ENCODE peak calls at places on chromosome 9, in six cellular contexts. T is hepatocyte, M is HL-60, Y is psoas muscle, D is brain microvascular endothelial cell, K is thoracic aorta. S is an unnamed sample.

GRCh38 chr9:4225291-4226119 is 74.4 kb downstream of the GLIS3 start:
- DNase-seq in T (no peak), M (no peak), Y (no peak), D (peak; percentile 62), K (no peak), S (peak; percentile 87)

GRCh38 chr9:700365-701282 is 140.9 kb upstream of the DMRT1 start:
- DNase-seq in T (no peak), M (no peak), Y (no peak), D (no peak), K (no peak), S (no peak)

GRCh38 chr9:94865599-94866456 is 139.3 kb downstream of the AOPEP start:
- DNase-seq in T (peak; percentile 25), M (no peak), Y (peak; percentile 56), D (no peak), K (no peak), S (no peak)

GRCh38 chr9:6545017-6545691 is 100.4 kb downstream of the GLDC start:
- DNase-seq in T (no peak), M (no peak), Y (no peak), D (peak; percentile 66), K (no peak), S (no peak)

GRCh38 chr9:3467593-3468219 is 58.1 kb downstream of the RFX3 start:
- DNase-seq in T (peak; percentile 77), M (peak; percentile 1), Y (peak; percentile 46), D (peak; percentile 77), K (no peak), S (peak; percentile 63)

GRCh38 chr9:5652810-5653209 is 23.9 kb downstream of the RIC1 start:
- DNase-seq in T (no peak), M (no peak), Y (no peak), D (no peak), K (no peak), S (no peak)

GRCh38 chr9:100554935-100555401 is 22.9 kb upstream of the CAVIN4 start:
- DNase-seq in T (no peak), M (no peak), Y (no peak), D (peak; percentile 31), K (no peak), S (no peak)

GRCh38 chr9:20624201-20625002 is 2.1 kb upstream of the MLLT3 start:
- DNase-seq in T (peak; percentile 84), M (no peak), Y (peak; percentile 37), D (peak; percentile 57), K (no peak), S (peak; percentile 68)

GRCh38 chr9:18362901-18363685 is 110.9 kb upstream of the ADAMTSL1 start:
- DNase-seq in T (no peak), M (no peak), Y (no peak), D (no peak), K (no peak), S (peak; percentile 77)

GRCh38 chr9:93252116-93252780 is 68.3 kb downstream of the WNK2 start:
- DNase-seq in T (no peak), M (no peak), Y (no peak), D (no peak), K (no peak), S (no peak)

GRCh38 chr9:92656537-92656925 is 13.4 kb downstream of the IPPK start:
- DNase-seq in T (no peak), M (no peak), Y (no peak), D (no peak), K (no peak), S (no peak)

DNA sequence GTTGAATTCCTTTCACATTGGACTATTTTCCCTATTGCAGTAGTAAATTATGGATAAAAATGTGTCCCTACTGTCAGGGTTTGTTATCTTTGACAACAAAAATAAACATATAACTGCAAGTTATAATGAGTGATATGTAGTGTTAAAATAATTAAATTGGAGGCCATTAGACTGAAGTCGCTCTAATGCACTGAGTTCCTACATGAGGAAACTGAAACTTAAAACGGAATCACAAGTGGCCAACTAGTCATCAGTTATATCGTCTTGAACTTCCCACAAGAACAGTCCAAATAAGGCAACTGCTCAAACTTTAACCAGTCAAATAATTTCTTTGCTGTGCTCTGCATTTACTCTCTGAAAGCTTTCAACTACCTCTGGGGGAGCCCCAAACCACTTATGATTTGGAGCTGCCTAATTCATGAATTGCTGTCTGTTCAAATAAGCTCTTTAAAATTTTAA is 2.1 kb upstream of the IFT74 start:
- DNase-seq in T (no peak), M (no peak), Y (no peak), D (no peak), K (no peak), S (no peak)
- TF ChIP-seq CTCF in T (no peak), M (no peak), Y (no peak), D (no peak), K (no peak), S (no peak)

DNA sequence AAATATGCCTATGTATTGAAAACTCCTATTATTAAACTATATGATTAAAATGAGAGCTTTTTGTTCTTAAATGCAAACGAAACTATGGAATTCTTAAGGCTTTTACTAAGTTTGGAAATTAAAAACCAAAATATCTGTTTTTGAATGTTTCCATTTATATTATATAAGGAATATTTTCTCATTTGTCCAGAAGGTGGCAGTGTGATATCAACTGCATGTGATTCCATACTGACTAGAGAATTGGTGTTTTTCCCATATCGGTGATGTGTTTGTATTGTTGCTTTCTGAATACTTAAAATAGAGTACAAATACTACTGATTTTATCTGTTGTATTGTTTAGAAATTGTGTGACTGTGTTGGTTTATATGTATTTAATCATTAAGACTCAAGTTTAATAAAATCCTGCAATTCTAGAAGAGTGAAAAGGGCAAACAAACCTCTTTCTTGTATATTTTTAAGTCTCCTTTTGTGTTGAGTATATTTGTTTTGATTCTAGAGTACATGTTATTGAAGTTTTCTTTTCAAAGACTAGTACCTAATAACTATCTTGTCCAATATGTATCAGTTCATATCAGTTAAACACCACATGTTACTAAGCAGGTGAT is 320.8 kb downstream of the CCDC171 start:
- DNase-seq in T (peak; percentile 71), M (no peak), Y (no peak), D (peak; percentile 16), K (no peak), S (peak; percentile 71)
- TF ChIP-seq CTCF in T (peak; percentile 78), M (no peak), Y (peak; percentile 68), D (peak; percentile 26), K (peak; percentile 53), S (peak; percentile 43)

GRCh38 chr9:123567013-123567412 is 211.0 kb downstream of the CRB2 start:
- DNase-seq in T (no peak), M (no peak), Y (no peak), D (no peak), K (no peak), S (no peak)
- TF ChIP-seq CTCF in T (no peak), M (no peak), Y (no peak), D (no peak), K (no peak), S (no peak)

GRCh38 chr9:133375116-133375723 is 640 bp downstream of the SURF4 start:
- DNase-seq in T (peak; percentile 82), M (no peak), Y (no peak), D (peak; percentile 12), K (no peak), S (no peak)
- TF ChIP-seq CTCF in T (peak; percentile 39), M (no peak), Y (no peak), D (no peak), K (no peak), S (peak; percentile 13)

GRCh38 chr9:120439147-120439546 is 140.8 kb downstream of the CDK5RAP2 start:
- DNase-seq in T (peak; percentile 28), M (no peak), Y (no peak), D (no peak), K (no peak), S (no peak)
- TF ChIP-seq CTCF in T (peak; percentile 32), M (peak; percentile 24), Y (peak; percentile 41), D (peak; percentile 83), K (peak; percentile 26), S (peak; percentile 61)

GRCh38 chr9:35616681-35617459 is 1.3 kb downstream of the CD72 start:
- DNase-seq in T (peak; percentile 80), M (peak; percentile 73), Y (peak; percentile 74), D (peak; percentile 43), K (no peak), S (no peak)
- TF ChIP-seq CTCF in T (peak; percentile 21), M (no peak), Y (no peak), D (peak; percentile 19), K (no peak), S (no peak)

DNA sequence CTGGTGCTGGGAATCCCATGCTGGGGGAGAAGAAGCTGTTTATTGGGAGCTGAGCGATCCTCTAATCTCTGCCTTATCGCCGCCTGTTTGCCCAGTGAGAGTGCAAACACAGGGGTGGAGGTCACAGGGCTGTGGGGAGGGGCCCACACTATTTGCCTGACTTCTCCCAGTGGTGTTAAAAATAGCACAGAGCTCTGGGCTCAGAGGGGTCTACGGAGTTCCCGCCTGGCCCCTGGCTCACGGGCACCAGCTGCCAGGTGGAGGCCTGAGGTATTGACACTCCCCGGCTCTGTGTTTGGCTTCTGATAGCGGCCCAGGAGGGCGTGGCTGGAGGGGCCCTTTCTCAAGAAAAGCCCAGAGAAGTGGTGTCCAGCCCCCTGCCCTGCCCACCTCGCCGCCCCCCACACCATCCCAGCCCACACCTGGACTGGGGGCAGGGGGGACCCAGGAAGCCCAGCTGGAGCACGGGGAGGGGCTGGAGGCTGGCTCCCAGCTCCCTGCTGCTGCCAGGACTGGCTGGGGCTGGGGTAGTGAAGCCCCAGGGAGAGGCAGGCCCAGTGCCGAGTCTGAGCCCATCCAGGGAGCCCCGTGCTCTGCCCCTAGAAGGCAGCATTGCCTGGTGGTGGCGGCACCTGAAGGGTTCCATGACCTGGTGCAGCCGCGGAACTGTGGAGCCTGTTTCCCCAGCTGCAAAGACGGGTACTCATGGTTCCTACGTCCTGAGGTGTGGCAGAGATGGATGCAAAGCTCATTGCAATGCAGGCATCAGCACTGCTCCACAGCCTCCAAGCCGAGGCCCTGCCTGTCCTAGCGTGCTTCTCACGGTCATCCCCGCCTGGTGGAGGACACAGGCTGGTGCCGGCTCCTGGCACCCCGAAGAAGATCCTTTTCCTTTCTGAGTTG is 35.7 kb upstream of the EGFL7 start:
- DNase-seq in T (peak; percentile 66), M (no peak), Y (no peak), D (no peak), K (no peak), S (no peak)
- TF ChIP-seq CTCF in T (no peak), M (no peak), Y (no peak), D (peak; percentile 18), K (no peak), S (peak; percentile 11)

GRCh38 chr9:78262655-78263054 is 26.8 kb downstream of the CEP78 start:
- DNase-seq in T (no peak), M (no peak), Y (no peak), D (no peak), K (no peak), S (no peak)

DNA sequence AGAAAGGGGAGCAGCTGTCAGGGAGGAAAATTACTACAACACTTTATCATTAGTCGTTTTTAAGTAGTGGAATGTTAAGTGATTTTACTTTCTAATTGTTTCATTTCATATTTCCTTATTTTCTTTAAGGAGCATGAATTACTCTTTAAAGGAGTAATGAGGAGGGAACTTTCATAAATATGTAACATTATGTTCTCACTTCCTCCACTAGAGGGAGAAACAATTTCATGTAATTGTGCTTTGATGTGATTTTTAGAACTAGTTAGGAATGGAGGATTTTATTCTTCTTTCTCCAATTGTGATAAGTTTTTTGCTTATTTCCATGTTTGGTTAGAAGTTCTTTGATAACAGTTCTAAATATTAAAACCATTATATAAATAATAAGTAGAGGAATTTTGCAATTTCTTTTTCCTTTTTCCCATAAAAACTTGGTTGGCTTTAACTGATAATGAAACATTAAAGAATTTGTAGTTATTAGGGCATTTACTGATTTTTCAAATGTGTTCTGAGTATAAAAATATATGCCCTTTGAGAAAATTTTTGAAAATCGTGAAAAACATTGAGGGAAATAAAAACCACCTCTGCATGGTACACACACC is 25.6 kb downstream of the CEP78 start:
- DNase-seq in T (peak; percentile 31), M (no peak), Y (no peak), D (no peak), K (no peak), S (peak; percentile 34)
- TF ChIP-seq CTCF in T (peak; percentile 71), M (peak; percentile 33), Y (peak; percentile 70), D (peak; percentile 23), K (peak; percentile 61), S (no peak)

GRCh38 chr9:75146229-75146628 is 57.9 kb downstream of the OSTF1 start:
- DNase-seq in T (no peak), M (no peak), Y (no peak), D (peak; percentile 45), K (no peak), S (peak; percentile 53)
- TF ChIP-seq CTCF in T (no peak), M (no peak), Y (no peak), D (no peak), K (no peak), S (no peak)

S was measured in astrocyte of the cerebellum.